ENCODE peak calls at places on chromosomes 11 and 22, in four cellular contexts. M is amniotic epithelial cell; R is WERI-Rb-1; V is activated CD8-positive, alpha-beta T cell treated with anti-CD3 and anti-CD28 coated beads for 36 hours. W is an unnamed sample.

GRCh38 chr11:120956710-120957500 is 67.0 kb upstream of the TBCEL start:
- DNase-seq in V (peak), R (peak), M (no peak), W (no peak)

GRCh38 chr11:44326615-44327475 is 16.9 kb upstream of the ALX4 start:
- DNase-seq in M (no peak), R (no peak), V (no peak), W (no peak)

GRCh38 chr11:10328314-10329090 is 23.6 kb downstream of the ADM start:
- DNase-seq in R (no peak), V (no peak), M (peak), W (no peak)

GRCh38 chr11:2816941-2817421 is 68.6 kb downstream of the CDKN1C start:
- DNase-seq in R (no peak), V (no peak), M (peak), W (no peak)

GRCh38 chr11:71183878-71184277 is 68.5 kb downstream of the SHANK2 start:
- DNase-seq in R (no peak), V (no peak), M (no peak), W (no peak)

GRCh38 chr11:44357734-44358133 is 47.8 kb upstream of the ALX4 start:
- DNase-seq in R (no peak), M (no peak), V (no peak), W (no peak)

GRCh38 chr11:119144825-119145476 is 3.9 kb upstream of the ABCG4 start:
- DNase-seq in V (peak), M (peak), R (peak), W (peak)

GRCh38 chr11:119309411-119309810 is 7.5 kb downstream of the MCAM start:
- DNase-seq in R (no peak), V (no peak), M (no peak), W (no peak)

GRCh38 chr22:50261615-50262459 is at the start of gene MAPK12:
- DNase-seq in V (no peak), M (peak), R (peak), W (peak)

GRCh38 chr22:24507742-24508141 is 12.6 kb downstream of the UPB1 start:
- DNase-seq in R (no peak), V (no peak), M (no peak), W (no peak)

GRCh38 chr11:653837-654236 is 16.8 kb downstream of the DRD4 start:
- DNase-seq in V (no peak), M (no peak), R (no peak), W (no peak)

GRCh38 chr11:73229321-73230275 is 11.5 kb downstream of the P2RY2 start:
- DNase-seq in V (no peak), M (no peak), R (peak), W (no peak)

GRCh38 chr22:21055880-21056319 is 10.2 kb downstream of the LRRC74B start:
- DNase-seq in M (no peak), R (peak), V (no peak), W (no peak)

GRCh38 chr11:118001494-118001971 is 15.3 kb downstream of the IL10RA start:
- DNase-seq in R (no peak), M (no peak), V (peak), W (no peak)

GRCh38 chr11:114501901-114502300 is 57.8 kb downstream of the NXPE1 start:
- DNase-seq in R (no peak), V (no peak), M (no peak), W (no peak)

GRCh38 chr11:90252053-90252452 is 29.2 kb upstream of the CHORDC1 start:
- DNase-seq in M (no peak), R (no peak), V (no peak), W (no peak)

GRCh38 chr11:86790073-86790727 is 10.1 kb upstream of the PRSS23 start:
- DNase-seq in M (no peak), R (no peak), V (no peak), W (no peak)

GRCh38 chr11:36454991-36455611 is 55.0 kb downstream of the TRAF6 start:
- DNase-seq in M (no peak), V (no peak), R (no peak), W (peak)

W was measured in NCI-H146.